ENCODE peak calls at places on chromosomes 12 and 14, in ten cellular contexts. Y is left ventricle myocardium inferior; C is heart right ventricle; N is colonic mucosa; V is psoas muscle; I is right atrium auricular region; H is transverse colon; Z is effector memory CD4-positive, alpha-beta T cell; X is ascending aorta; J is CD8-positive, alpha-beta T cell. B is an unnamed sample. For H3K36me3 and H3K4me1, the result is how much of the 10 kb centered on the place peaks cover.

GRCh38 chr14:21940887-21941855 is 267.6 kb upstream of the OR4E1 start:
- DNase-seq in I (no peak), Y (no peak), V (no peak), J (peak), Z (peak), N (no peak), C (no peak), X (no peak), H (no peak), B (no peak)

GRCh38 chr14:95547626-95548327 is 12.9 kb downstream of the GLRX5 start:
- DNase-seq in J (no peak), X (no peak), V (no peak), H (no peak), N (no peak), Z (no peak), Y (no peak), C (no peak), I (no peak), B (no peak)

GRCh38 chr12:109879332-109880048 is 851 bp downstream of the GLTP start:
- DNase-seq in Z (no peak), C (no peak), Y (no peak), X (no peak), H (no peak), N (no peak), J (peak), I (no peak), V (no peak), B (no peak)

GRCh38 chr12:15757553-15758255 is 31.5 kb downstream of the EPS8 start:
- DNase-seq in J (no peak), C (no peak), V (no peak), Y (no peak), X (peak), I (peak), Z (no peak), H (no peak), N (no peak), B (no peak)

GRCh38 chr12:6827982-6828670 is at the start of gene P3H3:
- DNase-seq in H (no peak), I (no peak), J (no peak), V (no peak), C (peak), Z (no peak), N (no peak), Y (peak), X (no peak), B (peak)

GRCh38 chr12:92138626-92139025 is 7.0 kb downstream of the BTG1 start:
- DNase-seq in N (no peak), Y (no peak), J (no peak), Z (no peak), V (no peak), X (no peak), C (no peak), H (no peak), I (no peak), B (no peak)

GRCh38 chr12:65666876-65667275 is 157.4 kb upstream of the HMGA2 start:
- DNase-seq in I (no peak), N (no peak), J (no peak), V (no peak), X (no peak), Y (no peak), C (no peak), H (no peak), Z (no peak), B (no peak)

GRCh38 chr14:29039171-29039570 is 272.6 kb downstream of the FOXG1 start:
- DNase-seq in C (no peak), Z (no peak), I (no peak), X (no peak), Y (no peak), N (no peak), J (no peak), H (no peak), V (no peak), B (no peak)

GRCh38 chr12:103590271-103590670 is 3.2 kb downstream of the STAB2 start:
- DNase-seq in I (no peak), Z (no peak), X (no peak), C (no peak), Y (no peak), J (no peak), H (no peak), V (no peak), N (no peak), B (no peak)

GRCh38 chr12:32671930-32672785 is 6.9 kb upstream of the DNM1L start:
- DNase-seq in V (no peak), Y (no peak), Z (no peak), J (no peak), H (peak), N (peak), X (no peak), I (no peak), C (peak), B (peak)

GRCh38 chr12:108568653-108569154 is 6.3 kb downstream of the ISCU start:
- DNase-seq in V (no peak), Z (peak), N (peak), Y (no peak), J (peak), I (no peak), C (no peak), H (peak), X (peak), B (no peak)

GRCh38 chr14:77654001-77654431 is 37.6 kb upstream of the SPTLC2 start:
- DNase-seq in N (no peak), C (no peak), Z (no peak), I (no peak), X (no peak), J (no peak), Y (no peak), V (no peak), H (no peak), B (no peak)

GRCh38 chr12:4412462-4412861 is 33.0 kb upstream of the FGF23 start:
- DNase-seq in Z (no peak), X (no peak), I (no peak), V (no peak), H (no peak), C (no peak), Y (no peak), N (no peak), J (no peak), B (no peak)

DNA sequence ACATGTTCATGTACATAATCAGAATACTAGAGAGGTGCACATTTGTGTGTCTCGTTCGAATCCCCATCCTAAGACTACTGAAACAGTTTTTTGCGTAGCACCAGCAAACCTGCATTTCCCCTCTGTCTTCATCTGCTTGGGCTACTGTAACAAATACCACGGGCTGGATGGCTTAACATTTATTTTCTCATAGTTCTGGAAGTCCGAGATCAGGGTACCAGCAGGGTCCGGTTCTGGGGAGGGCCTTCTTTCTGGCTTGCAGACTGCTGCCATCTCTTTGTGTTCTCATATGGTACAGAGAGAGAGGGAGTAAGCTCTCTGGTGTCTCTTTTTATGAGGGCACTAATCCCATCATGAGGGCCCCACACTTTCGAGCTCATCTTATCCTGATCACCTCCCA is 30.6 kb downstream of the KLC1 start:
- DNase-seq in V (no peak), I (no peak), Y (no peak), C (no peak), H (no peak), X (no peak), N (no peak), J (no peak), Z (no peak), B (no peak)
- H3K36me3 ChIP-seq in V (half or more), I (half or more), Y (half or more), C (under half), H (under half), X (half or more), N (under half), J (half or more), Z (half or more), B (under half)

DNA sequence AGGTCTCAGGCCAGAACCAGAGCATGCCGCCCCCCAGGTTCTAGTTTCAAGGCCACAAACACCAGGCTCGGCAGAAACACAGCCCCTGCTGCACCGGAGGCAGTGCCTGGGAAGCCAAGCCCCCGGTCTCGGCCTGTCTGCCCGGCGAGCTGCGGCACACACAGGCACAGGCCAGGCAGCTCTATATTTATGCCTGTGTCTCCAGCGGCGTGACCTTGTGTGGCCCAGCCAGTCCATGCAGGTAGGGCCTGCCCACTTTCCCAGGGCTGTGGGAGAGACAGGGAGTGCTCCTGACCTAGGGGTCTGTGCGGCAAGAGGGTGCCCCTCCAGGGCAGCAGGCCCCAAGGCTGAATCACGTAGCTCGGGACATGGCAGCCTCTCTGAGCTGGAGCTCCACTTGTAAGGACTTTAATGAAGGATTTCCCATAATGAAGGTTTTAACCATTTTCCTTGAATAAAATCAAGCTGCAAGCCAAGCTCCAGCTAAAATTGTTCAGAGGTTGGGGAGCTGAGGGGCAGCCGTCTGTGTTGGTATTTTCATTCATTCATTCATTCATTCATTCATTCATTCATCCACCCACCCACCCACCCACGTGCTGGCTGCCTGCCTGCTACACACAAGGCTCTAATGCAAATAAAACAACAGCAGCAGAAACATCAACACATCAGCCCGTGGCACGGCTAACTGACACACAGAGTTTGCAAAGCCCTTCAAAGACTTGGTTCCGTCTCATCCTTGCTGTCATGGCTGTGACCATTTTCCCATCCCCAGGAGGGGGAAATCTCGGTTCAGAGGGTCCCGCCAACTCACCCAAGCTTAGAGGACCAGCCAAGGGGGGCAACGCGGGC is 92.0 kb downstream of the RFLNA start:
- DNase-seq in Z (no peak), C (no peak), X (no peak), Y (peak), H (no peak), J (no peak), N (no peak), V (peak), I (no peak), B (no peak)
- H3K4me3 ChIP-seq in Z (no peak), C (peak), X (peak), Y (peak), H (peak), J (no peak), N (no peak), V (peak), I (peak), B (no peak)

GRCh38 chr12:53495903-53496751 is 3.1 kb downstream of the MAP3K12 start:
- DNase-seq in I (peak), H (peak), J (no peak), Z (no peak), C (peak), X (peak), N (peak), V (peak), Y (no peak), B (no peak)
- H3K4me1 ChIP-seq in I (under half), H (under half), J (under half), Z (under half), C (half or more), X (under half), N (under half), V (under half), Y (half or more), B (under half)

DNA sequence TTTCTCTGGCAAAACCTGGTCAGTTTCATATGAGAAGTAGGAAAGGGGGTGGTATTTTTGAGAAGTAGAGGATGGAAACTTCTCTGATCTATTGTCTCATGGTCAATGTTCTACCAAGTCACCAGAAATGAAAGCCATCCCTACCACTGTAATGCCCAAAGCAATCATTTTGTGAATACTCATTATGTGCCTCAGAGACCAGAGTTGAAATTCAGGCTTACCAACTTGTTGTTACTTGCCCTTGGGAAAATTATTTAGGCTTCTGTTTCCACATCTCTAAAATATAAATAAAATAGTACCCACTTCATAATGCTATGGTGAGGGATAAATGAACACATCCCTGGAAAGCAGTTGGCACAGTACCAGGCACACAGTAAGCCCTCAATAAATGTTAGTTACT is 723.7 kb upstream of the TBX3 start:
- DNase-seq in J (no peak), C (no peak), N (no peak), I (no peak), Y (no peak), V (no peak), H (no peak), Z (no peak), X (no peak), B (no peak)
- H3K36me3 ChIP-seq in J (under half), C (under half), N (under half), I (under half), Y (under half), V (under half), H (under half), Z (under half), X (under half), B (under half)

DNA sequence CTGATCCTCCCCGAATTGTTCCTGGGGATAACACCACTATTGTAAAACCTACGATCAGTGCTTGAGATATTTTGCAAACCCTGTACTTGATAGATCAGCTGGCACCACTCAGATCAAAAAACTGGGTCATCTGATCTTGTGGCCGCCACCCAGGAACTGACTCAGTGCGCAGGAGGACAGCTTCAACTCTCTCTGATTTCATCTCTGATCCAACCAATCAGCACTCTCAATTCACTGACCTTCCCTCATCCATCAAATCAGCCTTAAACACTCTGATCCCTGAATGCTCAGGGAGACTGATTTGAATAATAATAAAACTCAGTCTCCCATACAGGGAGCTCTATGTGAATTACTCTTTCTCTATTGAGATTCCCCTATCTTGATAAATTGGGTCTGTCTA is 4.2 kb upstream of the XPOT start:
- DNase-seq in H (no peak), N (no peak), I (no peak), Z (peak), C (no peak), Y (no peak), X (no peak), J (no peak), V (no peak), B (no peak)
- H3K4me3 ChIP-seq in H (no peak), N (no peak), I (no peak), Z (peak), C (no peak), Y (no peak), X (no peak), J (no peak), V (no peak), B (no peak)

GRCh38 chr14:94394025-94394493 is 5.7 kb upstream of the SERPINA1 start:
- DNase-seq in X (no peak), N (no peak), C (no peak), H (no peak), I (no peak), Z (no peak), J (no peak), Y (no peak), V (no peak), B (no peak)

GRCh38 chr14:94392510-94392935 is 4.1 kb upstream of the SERPINA1 start:
- DNase-seq in V (no peak), H (no peak), X (peak), N (no peak), Y (no peak), C (peak), Z (no peak), I (peak), J (no peak), B (no peak)

GRCh38 chr14:94394594-94395305 is 6.3 kb upstream of the SERPINA1 start:
- DNase-seq in C (peak), X (peak), N (no peak), V (peak), Y (peak), H (peak), I (peak), Z (no peak), J (no peak), B (peak)

GRCh38 chr14:94395306-94395899 is 7.0 kb upstream of the SERPINA1 start:
- DNase-seq in I (no peak), X (no peak), J (no peak), V (no peak), Y (no peak), Z (no peak), C (no peak), H (no peak), N (no peak), B (no peak)

GRCh38 chr14:94393474-94393873 is 5.1 kb upstream of the SERPINA1 start:
- DNase-seq in Z (no peak), H (no peak), I (no peak), J (no peak), Y (no peak), N (no peak), C (no peak), X (no peak), V (no peak), B (no peak)
- H3K4me1 ChIP-seq in Z (under half), H (under half), I (under half), J (under half), Y (under half), N (under half), C (under half), X (under half), V (under half), B (under half)

B was measured in mucosa of descending colon.